ENCODE peak calls at places on chromosomes 13 and 19, in ten cellular contexts. Q is EH; G is astrocyte of the spinal cord; U is activated CD4-positive, alpha-beta T cell treated with anti-CD3 and anti-CD28 coated beads for 4 hours; Y is stimulated activated CD4-positive, alpha-beta T cell treated with anti-CD3 and anti-CD28 coated beads, Interleukin-1b, Interleukin-23, amount 100 ng/mL, for 24 hours; I is substantia nigra; Z is HCEC 1CT; J is stimulated activated CD8-positive, alpha-beta memory T cell treated with anti-CD3 and anti-CD28 coated beads, Interleukin-2, amount 100 ng/mL, for 1 hour; C is transverse colon; X is ureter. E is an unnamed sample.

GRCh38 chr19:54426291-54426918 is 11.1 kb downstream of the TTYH1 start:
- DNase-seq in U (no peak), Z (no peak), Q (no peak), G (no peak), J (no peak), I (no peak), C (no peak), X (no peak), Y (no peak), E (no peak)

GRCh38 chr13:51733656-51734334 is 70.2 kb downstream of the DHRS12 start:
- DNase-seq in U (no peak), C (no peak), Y (no peak), I (no peak), G (no peak), Q (peak; percentile 44), Z (no peak), X (no peak), J (no peak), E (no peak)

GRCh38 chr19:17777840-17778620 is 16.9 kb upstream of the B3GNT3 start:
- DNase-seq in Q (peak; percentile 78), C (peak; percentile 80), J (peak; percentile 11), I (no peak), Y (peak; percentile 31), X (peak; percentile 79), U (no peak), G (peak; percentile 16), Z (peak; percentile 62), E (peak; percentile 54)

GRCh38 chr13:103224804-103225203 is 158.6 kb upstream of the SLC10A2 start:
- DNase-seq in J (no peak), C (no peak), G (no peak), U (no peak), Q (no peak), Z (no peak), I (no peak), Y (no peak), X (no peak), E (no peak)

GRCh38 chr19:6691342-6691741 is 21.4 kb upstream of the TNFSF14 start:
- DNase-seq in Z (no peak), G (no peak), X (no peak), C (no peak), I (no peak), J (no peak), Y (no peak), U (no peak), Q (no peak), E (no peak)

GRCh38 chr19:3409346-3410064 is 43.1 kb downstream of the NFIC start:
- DNase-seq in C (peak; percentile 60), Z (no peak), G (no peak), Q (no peak), U (no peak), Y (no peak), I (no peak), X (peak; percentile 80), J (no peak), E (no peak)

GRCh38 chr19:1853295-1854031 is 5.2 kb upstream of the REXO1 start:
- DNase-seq in Y (peak; percentile 62), G (peak; percentile 70), C (peak; percentile 94), Q (peak; percentile 78), J (peak; percentile 47), U (peak; percentile 69), I (peak; percentile 18), X (no peak), Z (peak; percentile 41), E (peak; percentile 88)

GRCh38 chr19:45439569-45440258 is 16.0 kb upstream of the ERCC1 start:
- DNase-seq in G (peak; percentile 72), X (peak; percentile 86), U (peak; percentile 85), Q (peak; percentile 90), Z (peak; percentile 87), C (peak; percentile 88), J (peak; percentile 75), I (peak; percentile 67), Y (peak; percentile 72), E (peak; percentile 78)

GRCh38 chr13:61135583-61135982 is 280.1 kb downstream of the PCDH20 start:
- DNase-seq in U (no peak), Q (no peak), Y (no peak), C (no peak), J (no peak), Z (no peak), X (no peak), I (no peak), G (no peak), E (no peak)

GRCh38 chr13:98083507-98083906 is 59.4 kb upstream of the FARP1 start:
- DNase-seq in J (no peak), Z (peak; percentile 95), G (peak; percentile 91), Q (peak; percentile 97), X (no peak), I (no peak), C (no peak), Y (no peak), U (no peak), E (no peak)

GRCh38 chr13:97466782-97467181 is 32.8 kb downstream of the RAP2A start:
- DNase-seq in Y (no peak), J (no peak), Z (no peak), Q (no peak), G (no peak), I (no peak), U (no peak), C (no peak), X (no peak), E (no peak)

GRCh38 chr19:29624489-29625210 is 18.6 kb downstream of the POP4 start:
- DNase-seq in C (no peak), X (no peak), Y (no peak), G (no peak), U (no peak), Z (no peak), Q (peak; percentile 7), J (no peak), I (no peak), E (no peak)

GRCh38 chr13:112181336-112182051 is 114.5 kb downstream of the SOX1 start:
- DNase-seq in X (no peak), C (no peak), Q (no peak), J (no peak), Y (no peak), I (no peak), G (no peak), Z (no peak), U (no peak), E (no peak)

GRCh38 chr19:32630338-32630737 is 44.6 kb downstream of the ANKRD27 start:
- DNase-seq in U (no peak), J (no peak), X (no peak), Q (no peak), C (no peak), I (no peak), G (no peak), Z (no peak), Y (no peak), E (no peak)

GRCh38 chr13:50552424-50552966 is 291.0 kb downstream of the DLEU7 start:
- DNase-seq in C (no peak), U (no peak), G (no peak), Y (no peak), Z (no peak), Q (peak; percentile 25), J (no peak), X (no peak), I (no peak), E (no peak)

GRCh38 chr13:110285991-110286923 is 20.7 kb downstream of the COL4A1 start:
- DNase-seq in I (no peak), Y (no peak), Q (no peak), U (no peak), Z (no peak), G (no peak), C (no peak), J (no peak), X (no peak), E (no peak)

GRCh38 chr19:51031880-51032225 is 2.9 kb downstream of the KLK12 start:
- DNase-seq in Z (no peak), Q (no peak), I (no peak), C (no peak), U (no peak), Y (no peak), X (no peak), G (no peak), J (no peak), E (no peak)

E was measured in WERI-Rb-1.